ENCODE peak calls at places on chromosomes 13 and 19, in ten cellular contexts. Q is A673; D is Peyer's patch; J is cardiac muscle cell; I is epithelial cell of esophagus; N is AG04450; G is GM23338; M is CD8-positive, alpha-beta memory T cell; L is thoracic aorta; O is fibroblast of the aortic adventitia. R is an unnamed sample.

GRCh38 chr13:32639502-32640105 is 53.4 kb downstream of the PDS5B start:
- DNase-seq in O (peak), J (peak), I (peak), N (peak), Q (peak), L (peak), D (peak), G (peak), M (peak), R (peak)

GRCh38 chr13:27296496-27296895 is 25.9 kb downstream of the RASL11A start:
- DNase-seq in O (no peak), L (no peak), J (no peak), M (no peak), I (no peak), Q (no peak), N (no peak), G (no peak), D (no peak), R (no peak)

GRCh38 chr19:459724-460511 is 915 bp downstream of the SHC2 start:
- DNase-seq in Q (peak), L (no peak), M (no peak), D (no peak), I (no peak), J (peak), G (peak), O (peak), N (no peak), R (no peak)

GRCh38 chr13:110150384-110151091 is 156.4 kb downstream of the COL4A1 start:
- DNase-seq in O (peak), Q (no peak), M (no peak), J (peak), D (no peak), G (no peak), I (no peak), N (no peak), L (no peak), R (no peak)

GRCh38 chr13:76646946-76647345 is 239.3 kb downstream of the KCTD12 start:
- DNase-seq in L (no peak), G (no peak), D (no peak), N (no peak), Q (no peak), I (peak), J (no peak), M (no peak), O (no peak), R (no peak)

GRCh38 chr19:40217921-40218890 is at the start of gene TTC9B:
- DNase-seq in M (peak), J (no peak), I (no peak), D (no peak), O (no peak), L (no peak), Q (peak), N (no peak), G (peak), R (peak)

GRCh38 chr13:80010286-80010831 is 330.6 kb downstream of the SPRY2 start:
- DNase-seq in M (no peak), J (no peak), G (no peak), Q (no peak), D (no peak), I (no peak), N (no peak), L (no peak), O (no peak), R (no peak)

GRCh38 chr13:75636339-75637095 is 387 bp downstream of the LMO7 start:
- DNase-seq in L (no peak), M (peak), D (peak), Q (peak), G (peak), N (no peak), J (peak), I (peak), O (peak), R (peak)

GRCh38 chr19:12364391-12365093 is 941 bp downstream of the ZNF442 start:
- DNase-seq in M (no peak), O (peak), J (peak), G (peak), N (no peak), L (no peak), D (no peak), I (peak), Q (peak), R (peak)

GRCh38 chr19:14890616-14891379 is 4.9 kb upstream of the OR7A17 start:
- DNase-seq in N (no peak), Q (no peak), D (no peak), O (no peak), M (no peak), L (no peak), G (no peak), I (no peak), J (no peak), R (no peak)

GRCh38 chr13:35470671-35471465 is 5.6 kb downstream of the MAB21L1 start:
- DNase-seq in G (peak), D (no peak), M (no peak), L (no peak), O (peak), N (no peak), J (peak), I (peak), Q (no peak), R (no peak)

GRCh38 chr13:105333416-105333815 is 1202.0 kb downstream of the EFNB2 start:
- DNase-seq in G (no peak), L (no peak), M (no peak), I (no peak), D (no peak), O (no peak), J (no peak), Q (no peak), N (no peak), R (no peak)

DNA sequence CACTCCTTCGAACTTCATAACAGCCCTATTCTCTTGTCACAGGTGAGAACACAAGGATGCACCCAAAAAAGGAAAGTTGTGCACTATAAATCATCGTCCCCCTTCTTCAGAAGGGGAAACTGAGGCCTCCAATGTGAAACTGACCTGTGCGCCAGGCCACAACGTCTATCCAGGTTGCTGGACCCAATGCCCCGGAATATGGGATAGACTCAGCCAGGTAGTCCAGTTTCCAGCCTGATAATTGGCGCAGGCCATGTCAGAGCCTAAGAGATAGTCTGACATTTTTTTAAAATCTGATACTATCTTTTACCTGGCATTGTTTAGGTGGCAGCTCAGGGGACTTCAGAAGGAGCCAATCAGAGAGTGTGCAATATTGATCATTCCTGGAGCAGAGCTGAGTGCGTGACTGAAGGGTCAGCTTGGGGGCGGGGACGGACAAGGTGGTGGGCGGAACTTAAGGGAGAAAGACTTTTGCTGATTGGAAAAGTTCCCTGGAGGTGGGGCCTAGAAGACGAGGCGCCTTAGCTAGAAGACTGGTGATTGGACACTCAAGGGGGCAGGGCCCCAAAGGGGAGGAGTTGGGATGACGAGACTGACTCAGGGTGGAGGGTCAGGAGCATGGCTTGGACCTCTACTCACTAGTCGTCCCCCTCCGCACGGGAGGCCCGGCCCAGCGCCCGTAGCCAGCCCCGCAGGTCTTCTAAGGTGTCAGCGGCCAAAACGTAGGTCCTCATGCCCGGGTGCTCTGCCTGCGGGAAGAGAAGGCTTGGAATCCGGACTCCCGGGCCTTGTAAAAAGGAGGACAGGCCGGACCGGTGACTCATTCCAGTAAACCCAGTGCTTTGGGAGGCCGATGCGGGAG is 8.5 kb downstream of the PLEKHA4 start:
- DNase-seq in O (no peak), L (no peak), D (no peak), Q (no peak), J (no peak), N (no peak), I (no peak), G (peak), M (no peak), R (peak)
- H3K4me3 ChIP-seq in O (no peak), L (no peak), D (no peak), Q (no peak), J (no peak), N (no peak), I (no peak), G (no peak), M (peak), R (peak)

DNA sequence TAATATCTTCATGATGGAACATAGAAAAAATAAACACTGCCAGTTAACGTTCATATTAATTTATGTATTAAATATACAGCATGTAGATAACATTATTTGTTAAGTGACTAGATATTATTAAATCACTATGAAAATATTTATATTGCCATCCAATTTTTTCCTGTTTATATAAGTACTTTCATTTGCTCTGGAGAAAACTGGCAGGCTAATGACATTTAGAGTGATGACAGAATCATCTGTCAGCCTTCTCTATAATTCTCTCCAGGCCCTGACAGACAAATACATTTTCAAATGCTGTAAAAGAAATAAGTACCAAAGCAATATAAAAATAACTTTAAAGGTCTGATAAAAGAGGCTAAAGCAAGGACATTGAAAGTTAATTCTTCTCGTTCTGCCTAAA is 2556.7 kb upstream of the PCDH20 start:
- DNase-seq in G (no peak), J (no peak), N (no peak), I (no peak), L (no peak), Q (no peak), M (no peak), D (no peak), O (no peak), R (no peak)
- H3K4me3 ChIP-seq in G (no peak), J (no peak), N (no peak), I (no peak), L (no peak), Q (no peak), M (no peak), D (no peak), O (no peak), R (no peak)

GRCh38 chr19:47256688-47257410 is 524 bp downstream of the CCDC9 start:
- DNase-seq in M (peak), O (peak), G (peak), J (peak), D (peak), Q (peak), L (peak), I (peak), N (peak), R (peak)

GRCh38 chr19:47260476-47260875 is 4.2 kb downstream of the CCDC9 start:
- DNase-seq in D (no peak), L (no peak), G (no peak), M (no peak), O (no peak), J (no peak), Q (no peak), I (no peak), N (no peak), R (no peak)

GRCh38 chr19:47258895-47259555 is 2.7 kb downstream of the CCDC9 start:
- DNase-seq in M (no peak), J (no peak), G (no peak), N (no peak), D (no peak), L (no peak), O (no peak), I (no peak), Q (no peak), R (no peak)

GRCh38 chr19:47257411-47258169 is 1.3 kb downstream of the CCDC9 start:
- DNase-seq in N (no peak), O (peak), Q (no peak), G (peak), I (no peak), L (no peak), M (no peak), D (no peak), J (no peak), R (no peak)

DNA sequence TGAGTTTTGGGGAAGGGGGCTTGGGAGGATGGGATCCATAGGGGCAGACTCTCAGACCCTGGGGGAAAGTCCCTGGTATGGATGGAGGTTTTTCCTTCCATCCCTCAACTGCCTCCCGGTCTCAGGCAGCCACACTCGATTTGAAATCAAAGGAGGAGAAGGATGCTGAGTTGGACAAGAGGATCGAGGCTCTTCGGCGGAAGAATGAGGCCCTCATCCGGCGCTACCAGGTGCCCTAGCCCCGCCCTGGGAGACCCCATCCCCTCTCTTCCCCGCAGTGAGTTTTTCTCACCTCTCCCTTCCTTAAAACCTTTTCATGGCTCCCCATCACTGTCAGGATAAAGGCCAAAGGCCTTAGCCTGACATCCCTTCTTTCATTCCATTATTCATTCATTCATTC is 2.1 kb downstream of the CCDC9 start:
- DNase-seq in Q (no peak), O (no peak), G (no peak), D (no peak), I (no peak), N (no peak), J (no peak), M (no peak), L (no peak), R (no peak)
- H3K4me3 ChIP-seq in Q (peak), O (peak), G (peak), D (no peak), I (no peak), N (peak), J (no peak), M (no peak), L (peak), R (no peak)

GRCh38 chr13:30408319-30409101 is 13.8 kb upstream of the UBE2L5 start:
- DNase-seq in J (peak), L (peak), I (peak), O (peak), G (peak), Q (no peak), D (peak), M (peak), N (peak), R (peak)
- H3K4me3 ChIP-seq in J (no peak), L (peak), I (peak), O (peak), G (peak), Q (no peak), D (peak), M (no peak), N (peak), R (peak)

R was measured in GM06990.